ENCODE peak calls at places on chromosomes 4 and X, in ten cellular contexts. One of them, this sample, is unnamed.
A peak's percentile ranks its signal among the peaks of the same experiment; 100 is the strongest.

GRCh38 chr4:101393256-101393655 is 45.9 kb upstream of the PPP3CA start:
- DNase-seq in PC-3: peak; percentile 68
- DNase-seq in endodermal cell: no peak
- DNase-seq in MM.1S: no peak
- DNase-seq in fibroblast of lung: peak; percentile 84
- DNase-seq in neuronal stem cell: no peak
- DNase-seq in HCT116: peak; percentile 81
- DNase-seq in Karpas-422: no peak
- DNase-seq in GM23248: peak; percentile 64
- DNase-seq in mesendoderm: peak; percentile 57
- DNase-seq in this sample: no peak

GRCh38 chrX:102983205-102983604 is 46.1 kb downstream of the RAB40AL start:
- DNase-seq in PC-3: no peak
- DNase-seq in HCT116: no peak
- DNase-seq in mesendoderm: no peak
- DNase-seq in fibroblast of lung: no peak
- DNase-seq in MM.1S: no peak
- DNase-seq in endodermal cell: no peak
- DNase-seq in GM23248: no peak
- DNase-seq in neuronal stem cell: no peak
- DNase-seq in Karpas-422: no peak
- DNase-seq in this sample: no peak

GRCh38 chr4:168432419-168433146 is 47.7 kb downstream of the DDX60L start:
- DNase-seq in mesendoderm: no peak
- DNase-seq in endodermal cell: no peak
- DNase-seq in GM23248: no peak
- DNase-seq in MM.1S: no peak
- DNase-seq in HCT116: no peak
- DNase-seq in neuronal stem cell: no peak
- DNase-seq in fibroblast of lung: no peak
- DNase-seq in PC-3: peak; percentile 18
- DNase-seq in Karpas-422: no peak
- DNase-seq in this sample: no peak

GRCh38 chrX:96407501-96407900 is 277.1 kb upstream of the DIAPH2 start:
- DNase-seq in MM.1S: no peak
- DNase-seq in PC-3: peak; percentile 86
- DNase-seq in Karpas-422: no peak
- DNase-seq in neuronal stem cell: no peak
- DNase-seq in mesendoderm: no peak
- DNase-seq in endodermal cell: no peak
- DNase-seq in fibroblast of lung: peak; percentile 56
- DNase-seq in GM23248: peak; percentile 69
- DNase-seq in HCT116: no peak
- DNase-seq in this sample: no peak

GRCh38 chr4:86441175-86441960 is 81.5 kb upstream of the MAPK10 start:
- DNase-seq in Karpas-422: no peak
- DNase-seq in fibroblast of lung: peak; percentile 59
- DNase-seq in PC-3: peak; percentile 76
- DNase-seq in MM.1S: no peak
- DNase-seq in GM23248: peak; percentile 47
- DNase-seq in mesendoderm: peak; percentile 72
- DNase-seq in endodermal cell: no peak
- DNase-seq in neuronal stem cell: no peak
- DNase-seq in HCT116: no peak
- DNase-seq in this sample: no peak

GRCh38 chrX:31280580-31280979 is 208.7 kb upstream of the FTHL17 start:
- DNase-seq in HCT116: no peak
- DNase-seq in mesendoderm: no peak
- DNase-seq in GM23248: no peak
- DNase-seq in PC-3: no peak
- DNase-seq in neuronal stem cell: no peak
- DNase-seq in endodermal cell: no peak
- DNase-seq in MM.1S: no peak
- DNase-seq in Karpas-422: no peak
- DNase-seq in fibroblast of lung: no peak
- DNase-seq in this sample: no peak

GRCh38 chr4:15894923-15895411 is 43.6 kb downstream of the FGFBP1 start:
- DNase-seq in HCT116: no peak
- DNase-seq in endodermal cell: no peak
- DNase-seq in MM.1S: no peak
- DNase-seq in Karpas-422: no peak
- DNase-seq in GM23248: peak; percentile 65
- DNase-seq in fibroblast of lung: peak; percentile 90
- DNase-seq in neuronal stem cell: no peak
- DNase-seq in PC-3: peak; percentile 33
- DNase-seq in mesendoderm: no peak
- DNase-seq in this sample: no peak

GRCh38 chr4:141046255-141046654 is 87.0 kb downstream of the RNF150 start:
- DNase-seq in Karpas-422: no peak
- DNase-seq in fibroblast of lung: peak; percentile 100
- DNase-seq in neuronal stem cell: no peak
- DNase-seq in PC-3: peak; percentile 60
- DNase-seq in HCT116: no peak
- DNase-seq in mesendoderm: peak; percentile 9
- DNase-seq in MM.1S: no peak
- DNase-seq in GM23248: peak; percentile 99
- DNase-seq in endodermal cell: no peak
- DNase-seq in this sample: no peak

GRCh38 chr4:123631699-123632098 is 235.1 kb downstream of the SPRY1 start:
- DNase-seq in mesendoderm: no peak
- DNase-seq in neuronal stem cell: no peak
- DNase-seq in PC-3: peak; percentile 62
- DNase-seq in GM23248: peak; percentile 56
- DNase-seq in MM.1S: no peak
- DNase-seq in endodermal cell: no peak
- DNase-seq in HCT116: no peak
- DNase-seq in fibroblast of lung: peak; percentile 32
- DNase-seq in Karpas-422: no peak
- DNase-seq in this sample: no peak

GRCh38 chrX:21933077-21933476 is 7.4 kb upstream of the SMS start:
- DNase-seq in HCT116: no peak
- DNase-seq in GM23248: no peak
- DNase-seq in fibroblast of lung: no peak
- DNase-seq in PC-3: no peak
- DNase-seq in MM.1S: no peak
- DNase-seq in neuronal stem cell: no peak
- DNase-seq in endodermal cell: peak; percentile 65
- DNase-seq in Karpas-422: no peak
- DNase-seq in mesendoderm: no peak
- DNase-seq in this sample: no peak

GRCh38 chr4:23789765-23790164 is 100.1 kb downstream of the PPARGC1A start:
- DNase-seq in Karpas-422: no peak
- DNase-seq in fibroblast of lung: peak; percentile 83
- DNase-seq in mesendoderm: peak; percentile 59
- DNase-seq in neuronal stem cell: no peak
- DNase-seq in HCT116: no peak
- DNase-seq in GM23248: peak; percentile 56
- DNase-seq in endodermal cell: no peak
- DNase-seq in MM.1S: no peak
- DNase-seq in PC-3: no peak
- DNase-seq in this sample: no peak

GRCh38 chrX:136880003-136880451 is 498 bp downstream of the RBMX start:
- DNase-seq in mesendoderm: peak; percentile 31
- DNase-seq in endodermal cell: peak; percentile 47
- DNase-seq in MM.1S: peak; percentile 20
- DNase-seq in PC-3: no peak
- DNase-seq in Karpas-422: peak; percentile 69
- DNase-seq in HCT116: no peak
- DNase-seq in GM23248: peak; percentile 54
- DNase-seq in fibroblast of lung: no peak
- DNase-seq in neuronal stem cell: no peak
- DNase-seq in this sample: no peak

GRCh38 chr4:182608525-182608924 is 308.7 kb downstream of the DCTD start:
- DNase-seq in GM23248: no peak
- DNase-seq in endodermal cell: no peak
- DNase-seq in neuronal stem cell: no peak
- DNase-seq in HCT116: no peak
- DNase-seq in mesendoderm: no peak
- DNase-seq in fibroblast of lung: no peak
- DNase-seq in PC-3: no peak
- DNase-seq in MM.1S: no peak
- DNase-seq in Karpas-422: no peak
- DNase-seq in this sample: no peak

GRCh38 chr4:182600836-182601235 is 316.4 kb downstream of the DCTD start:
- DNase-seq in endodermal cell: no peak
- DNase-seq in HCT116: no peak
- DNase-seq in neuronal stem cell: no peak
- DNase-seq in GM23248: no peak
- DNase-seq in MM.1S: no peak
- DNase-seq in PC-3: no peak
- DNase-seq in Karpas-422: no peak
- DNase-seq in mesendoderm: no peak
- DNase-seq in fibroblast of lung: no peak
- DNase-seq in this sample: no peak

GRCh38 chr4:182600093-182600492 is 317.1 kb downstream of the DCTD start:
- DNase-seq in MM.1S: no peak
- DNase-seq in mesendoderm: no peak
- DNase-seq in HCT116: no peak
- DNase-seq in GM23248: no peak
- DNase-seq in endodermal cell: no peak
- DNase-seq in Karpas-422: no peak
- DNase-seq in neuronal stem cell: no peak
- DNase-seq in fibroblast of lung: peak; percentile 55
- DNase-seq in PC-3: no peak
- DNase-seq in this sample: no peak

GRCh38 chr4:182604161-182604591 is 313.0 kb downstream of the DCTD start:
- DNase-seq in PC-3: peak; percentile 23
- DNase-seq in neuronal stem cell: no peak
- DNase-seq in Karpas-422: no peak
- DNase-seq in fibroblast of lung: peak; percentile 90
- DNase-seq in MM.1S: no peak
- DNase-seq in GM23248: peak; percentile 30
- DNase-seq in HCT116: no peak
- DNase-seq in mesendoderm: no peak
- DNase-seq in endodermal cell: no peak
- DNase-seq in this sample: no peak

DNA sequence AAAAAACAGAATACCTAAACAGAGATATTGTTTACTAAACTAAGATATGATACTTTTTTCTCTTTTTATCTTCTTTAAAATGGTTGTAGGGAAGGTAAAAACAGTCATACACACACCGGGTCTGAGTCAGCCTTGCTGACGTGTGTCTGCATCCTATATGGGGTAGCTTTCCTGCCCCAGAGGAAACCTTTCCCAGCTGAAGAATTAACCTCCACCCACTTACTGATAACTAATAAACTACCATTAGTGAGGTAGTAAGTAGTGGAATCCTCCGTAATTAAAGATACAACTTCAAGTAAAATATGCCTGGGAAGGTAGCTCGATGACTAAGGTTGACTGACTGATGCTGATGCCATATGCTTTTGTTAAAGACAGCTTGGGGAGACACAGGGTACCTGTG is 312.2 kb downstream of the DCTD start:
- DNase-seq in Karpas-422: no peak
- DNase-seq in neuronal stem cell: no peak
- DNase-seq in MM.1S: no peak
- DNase-seq in endodermal cell: no peak
- DNase-seq in mesendoderm: no peak
- DNase-seq in fibroblast of lung: peak; percentile 85
- DNase-seq in PC-3: peak; percentile 40
- DNase-seq in GM23248: no peak
- DNase-seq in HCT116: no peak
- DNase-seq in this sample: no peak
- H3K9ac ChIP-seq in Karpas-422: no peak overlapping the region
- H3K9ac ChIP-seq in neuronal stem cell: no peak overlapping the region
- H3K9ac ChIP-seq in MM.1S: no peak overlapping the region
- H3K9ac ChIP-seq in endodermal cell: no peak overlapping the region
- H3K9ac ChIP-seq in mesendoderm: no peak overlapping the region
- H3K9ac ChIP-seq in fibroblast of lung: no peak overlapping the region
- H3K9ac ChIP-seq in PC-3: peak overlapping the region; percentile 25
- H3K9ac ChIP-seq in GM23248: no peak overlapping the region
- H3K9ac ChIP-seq in HCT116: no peak overlapping the region
- H3K9ac ChIP-seq in this sample: no peak overlapping the region

DNA sequence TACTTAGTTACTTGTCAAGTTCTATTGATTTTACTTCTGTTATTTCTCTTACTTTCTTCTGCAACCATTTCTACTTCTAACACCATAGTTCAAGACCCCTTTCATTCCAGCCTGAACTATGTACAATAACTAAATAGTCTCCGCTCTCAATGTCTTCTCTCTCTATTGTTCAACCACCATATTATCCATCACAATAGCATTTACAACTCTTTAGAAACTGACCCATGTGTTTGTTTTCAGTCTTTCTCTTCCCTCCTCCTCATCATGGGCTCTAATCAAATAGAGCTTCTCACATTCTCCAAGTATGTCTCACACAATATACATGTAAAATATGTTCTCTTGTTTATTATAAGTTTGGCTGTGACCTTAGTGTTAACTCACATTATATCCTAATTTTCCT is 143.6 kb downstream of the ZAR1 start:
- DNase-seq in neuronal stem cell: no peak
- DNase-seq in MM.1S: no peak
- DNase-seq in Karpas-422: no peak
- DNase-seq in PC-3: no peak
- DNase-seq in endodermal cell: no peak
- DNase-seq in GM23248: no peak
- DNase-seq in fibroblast of lung: no peak
- DNase-seq in HCT116: no peak
- DNase-seq in mesendoderm: no peak
- DNase-seq in this sample: no peak
- H3K4me3 ChIP-seq in neuronal stem cell: no peak overlapping the region
- H3K4me3 ChIP-seq in MM.1S: no peak overlapping the region
- H3K4me3 ChIP-seq in Karpas-422: no peak overlapping the region
- H3K4me3 ChIP-seq in PC-3: no peak overlapping the region
- H3K4me3 ChIP-seq in endodermal cell: no peak overlapping the region
- H3K4me3 ChIP-seq in GM23248: no peak overlapping the region
- H3K4me3 ChIP-seq in fibroblast of lung: no peak overlapping the region
- H3K4me3 ChIP-seq in HCT116: no peak overlapping the region
- H3K4me3 ChIP-seq in mesendoderm: no peak overlapping the region
- H3K4me3 ChIP-seq in this sample: no peak overlapping the region

DNA sequence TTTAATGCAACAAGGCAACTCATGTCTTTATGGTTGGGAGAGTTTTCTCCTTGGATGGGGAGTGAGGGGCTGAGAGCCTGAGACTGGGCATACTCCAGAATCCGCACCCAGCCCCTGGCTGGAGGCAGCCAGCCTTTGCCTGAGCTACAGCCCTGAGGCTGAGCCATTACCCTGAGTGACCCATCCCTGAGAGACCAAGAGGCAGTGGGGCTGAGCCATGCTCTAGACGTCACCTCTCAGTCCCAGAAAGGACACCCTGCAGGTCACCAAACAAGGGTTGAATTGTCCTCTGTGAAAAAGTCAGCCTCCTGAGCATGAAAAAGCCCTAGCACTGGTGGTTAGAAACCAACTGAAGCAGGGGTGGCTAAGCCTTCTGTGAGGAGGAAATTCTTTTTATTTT is 151.2 kb upstream of the GATB start:
- DNase-seq in PC-3: no peak
- DNase-seq in fibroblast of lung: no peak
- DNase-seq in Karpas-422: no peak
- DNase-seq in mesendoderm: no peak
- DNase-seq in GM23248: no peak
- DNase-seq in MM.1S: no peak
- DNase-seq in neuronal stem cell: no peak
- DNase-seq in endodermal cell: no peak
- DNase-seq in HCT116: no peak
- DNase-seq in this sample: no peak
- H3K27me3 ChIP-seq in PC-3: no peaks in the 10 kb centered on the region
- H3K27me3 ChIP-seq in fibroblast of lung: no peaks in the 10 kb centered on the region
- H3K27me3 ChIP-seq in Karpas-422: peaks cover 6% of the 10 kb centered on the region
- H3K27me3 ChIP-seq in mesendoderm: no peaks in the 10 kb centered on the region
- H3K27me3 ChIP-seq in GM23248: no peaks in the 10 kb centered on the region
- H3K27me3 ChIP-seq in MM.1S: no peaks in the 10 kb centered on the region
- H3K27me3 ChIP-seq in neuronal stem cell: no peaks in the 10 kb centered on the region
- H3K27me3 ChIP-seq in endodermal cell: no peaks in the 10 kb centered on the region
- H3K27me3 ChIP-seq in HCT116: no peaks in the 10 kb centered on the region
- H3K27me3 ChIP-seq in this sample: no peaks in the 10 kb centered on the region

GRCh38 chr4:94621491-94622080 is 136.2 kb upstream of the BMPR1B start:
- DNase-seq in fibroblast of lung: peak; percentile 33
- DNase-seq in endodermal cell: no peak
- DNase-seq in HCT116: peak; percentile 38
- DNase-seq in PC-3: peak; percentile 67
- DNase-seq in GM23248: peak; percentile 62
- DNase-seq in mesendoderm: peak; percentile 33
- DNase-seq in MM.1S: peak; percentile 45
- DNase-seq in Karpas-422: peak; percentile 83
- DNase-seq in neuronal stem cell: peak; percentile 23
- DNase-seq in this sample: peak; percentile 18
- H3K9ac ChIP-seq in fibroblast of lung: no peak overlapping the region
- H3K9ac ChIP-seq in endodermal cell: no peak overlapping the region
- H3K9ac ChIP-seq in HCT116: no peak overlapping the region
- H3K9ac ChIP-seq in PC-3: no peak overlapping the region
- H3K9ac ChIP-seq in GM23248: no peak overlapping the region
- H3K9ac ChIP-seq in mesendoderm: no peak overlapping the region
- H3K9ac ChIP-seq in MM.1S: no peak overlapping the region
- H3K9ac ChIP-seq in Karpas-422: no peak overlapping the region
- H3K9ac ChIP-seq in neuronal stem cell: no peak overlapping the region
- H3K9ac ChIP-seq in this sample: no peak overlapping the region